ENCODE peak calls at places on chromosome X, in four cellular contexts. One of them, this sample, is unnamed.

GRCh38 chrX:88024022-88024421 is 506.4 kb downstream of the KLHL4 start:
- DNase-seq in GM12878: no peak
- DNase-seq in K562: no peak
- DNase-seq in HepG2: no peak
- DNase-seq in this sample: no peak

GRCh38 chrX:135489542-135489941 is 30.9 kb upstream of the INTS6L start:
- DNase-seq in K562: no peak
- DNase-seq in GM12878: peak
- DNase-seq in HepG2: no peak
- DNase-seq in this sample: no peak

GRCh38 chrX:130402211-130402684 is 461 bp downstream of the RBMX2 start:
- DNase-seq in HepG2: no peak
- DNase-seq in GM12878: no peak
- DNase-seq in K562: no peak
- DNase-seq in this sample: no peak

GRCh38 chrX:119501511-119502148 is 33.4 kb downstream of the SLC25A5 start:
- DNase-seq in GM12878: no peak
- DNase-seq in HepG2: no peak
- DNase-seq in K562: no peak
- DNase-seq in this sample: no peak

GRCh38 chrX:1435241-1435900 is 17.3 kb downstream of the ASMTL start:
- DNase-seq in HepG2: no peak
- DNase-seq in GM12878: no peak
- DNase-seq in K562: no peak
- DNase-seq in this sample: no peak

GRCh38 chrX:12693754-12694153 is 97.5 kb upstream of the PRPS2 start:
- DNase-seq in HepG2: no peak
- DNase-seq in GM12878: no peak
- DNase-seq in K562: no peak
- DNase-seq in this sample: no peak

GRCh38 chrX:24643116-24643515 is 4.0 kb downstream of the PCYT1B start:
- DNase-seq in HepG2: no peak
- DNase-seq in GM12878: no peak
- DNase-seq in K562: peak
- DNase-seq in this sample: no peak

GRCh38 chrX:45129055-45129454 is 71.6 kb downstream of the DIPK2B start:
- DNase-seq in GM12878: no peak
- DNase-seq in HepG2: no peak
- DNase-seq in K562: no peak
- DNase-seq in this sample: no peak

GRCh38 chrX:68807818-68808217 is 21.0 kb upstream of the EFNB1 start:
- DNase-seq in GM12878: no peak
- DNase-seq in HepG2: no peak
- DNase-seq in K562: no peak
- DNase-seq in this sample: peak

GRCh38 chrX:154051210-154051810 is 31.6 kb upstream of the IRAK1 start:
- DNase-seq in HepG2: peak
- DNase-seq in K562: peak
- DNase-seq in GM12878: no peak
- DNase-seq in this sample: peak

GRCh38 chrX:68832101-68832416 is 3.2 kb downstream of the EFNB1 start:
- DNase-seq in K562: no peak
- DNase-seq in HepG2: no peak
- DNase-seq in GM12878: no peak
- DNase-seq in this sample: no peak

GRCh38 chrX:18542131-18542530 is 116.7 kb downstream of the CDKL5 start:
- DNase-seq in GM12878: no peak
- DNase-seq in HepG2: no peak
- DNase-seq in K562: no peak
- DNase-seq in this sample: no peak

GRCh38 chrX:17809273-17809672 is 51.8 kb downstream of the RAI2 start:
- DNase-seq in GM12878: no peak
- DNase-seq in HepG2: no peak
- DNase-seq in K562: no peak
- DNase-seq in this sample: no peak

GRCh38 chrX:118554511-118554910 is 58.9 kb downstream of the DOCK11 start:
- DNase-seq in HepG2: no peak
- DNase-seq in K562: no peak
- DNase-seq in GM12878: no peak
- DNase-seq in this sample: no peak

GRCh38 chrX:110310896-110311295 is 7.0 kb downstream of the AMMECR1 start:
- DNase-seq in HepG2: no peak
- DNase-seq in K562: peak
- DNase-seq in GM12878: no peak
- DNase-seq in this sample: no peak

GRCh38 chrX:7062276-7062675 is 85.2 kb upstream of the STS start:
- DNase-seq in GM12878: no peak
- DNase-seq in K562: no peak
- DNase-seq in HepG2: no peak
- DNase-seq in this sample: no peak

GRCh38 chrX:7061429-7061828 is 86.1 kb upstream of the STS start:
- DNase-seq in HepG2: no peak
- DNase-seq in K562: no peak
- DNase-seq in GM12878: no peak
- DNase-seq in this sample: no peak

GRCh38 chrX:7060444-7060843 is 87.1 kb upstream of the STS start:
- DNase-seq in HepG2: no peak
- DNase-seq in K562: no peak
- DNase-seq in GM12878: no peak
- DNase-seq in this sample: no peak

GRCh38 chrX:7062912-7063311 is 84.6 kb upstream of the STS start:
- DNase-seq in K562: no peak
- DNase-seq in GM12878: no peak
- DNase-seq in HepG2: no peak
- DNase-seq in this sample: no peak

DNA sequence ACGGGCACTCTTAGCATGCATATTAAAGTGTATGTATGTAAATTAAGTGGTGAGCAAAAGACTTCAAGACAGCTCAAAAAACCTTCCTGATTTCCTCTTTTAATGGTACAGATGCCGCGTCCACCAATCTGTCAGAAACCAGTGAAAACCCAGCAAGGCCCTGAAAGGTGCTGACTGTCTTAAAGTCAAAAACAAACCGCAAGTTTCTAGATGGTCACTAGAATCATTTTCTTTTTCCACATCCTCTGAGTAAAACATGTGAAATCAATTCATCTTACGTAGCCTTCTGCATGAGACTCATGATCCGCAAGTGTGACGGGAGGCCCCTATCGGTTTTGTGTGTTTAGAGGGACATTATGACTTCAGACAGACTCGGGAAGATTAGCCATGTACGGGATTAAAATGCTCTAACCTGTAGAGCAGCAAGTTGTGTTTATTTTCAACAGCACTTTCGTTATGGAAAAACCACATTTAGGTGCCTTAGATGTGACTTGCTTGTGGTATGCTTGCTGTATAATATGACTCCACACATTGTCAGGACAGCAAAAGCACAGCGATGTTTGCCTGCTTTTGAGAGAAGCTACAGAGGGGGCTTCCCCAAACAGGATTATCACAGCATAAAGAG is 88.2 kb upstream of the STS start:
- DNase-seq in HepG2: no peak
- DNase-seq in K562: no peak
- DNase-seq in GM12878: peak
- DNase-seq in this sample: no peak
- TF ChIP-seq SP1 in HepG2: no peak
- TF ChIP-seq SP1 in K562: no peak
- TF ChIP-seq SP1 in GM12878: no peak
- TF ChIP-seq SP1 in this sample: no peak

DNA sequence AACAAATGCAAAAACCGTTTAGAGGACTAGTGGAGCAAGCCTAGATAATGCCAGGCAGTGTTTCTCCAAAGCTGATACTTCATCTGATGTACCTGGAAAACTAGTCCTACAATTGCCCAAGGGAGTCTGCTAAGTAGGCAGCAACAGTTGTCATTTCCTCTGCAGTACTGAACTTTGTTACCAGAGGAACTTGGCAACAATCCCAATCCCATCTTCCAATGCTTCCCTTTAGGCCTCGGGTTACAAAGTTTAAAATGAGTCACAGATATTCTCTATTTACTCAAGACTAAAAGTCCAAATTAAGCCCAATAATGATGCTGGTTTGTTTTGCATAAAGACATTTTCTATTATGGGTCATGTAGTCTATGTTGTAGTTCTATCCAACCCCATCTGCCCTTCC is 120.0 kb upstream of the GLRA2 start:
- DNase-seq in HepG2: peak
- DNase-seq in K562: no peak
- DNase-seq in GM12878: no peak
- DNase-seq in this sample: no peak
- TF ChIP-seq TARDBP in HepG2: no peak
- TF ChIP-seq TARDBP in K562: no peak
- TF ChIP-seq TARDBP in GM12878: no peak
- TF ChIP-seq TARDBP in this sample: no peak

DNA sequence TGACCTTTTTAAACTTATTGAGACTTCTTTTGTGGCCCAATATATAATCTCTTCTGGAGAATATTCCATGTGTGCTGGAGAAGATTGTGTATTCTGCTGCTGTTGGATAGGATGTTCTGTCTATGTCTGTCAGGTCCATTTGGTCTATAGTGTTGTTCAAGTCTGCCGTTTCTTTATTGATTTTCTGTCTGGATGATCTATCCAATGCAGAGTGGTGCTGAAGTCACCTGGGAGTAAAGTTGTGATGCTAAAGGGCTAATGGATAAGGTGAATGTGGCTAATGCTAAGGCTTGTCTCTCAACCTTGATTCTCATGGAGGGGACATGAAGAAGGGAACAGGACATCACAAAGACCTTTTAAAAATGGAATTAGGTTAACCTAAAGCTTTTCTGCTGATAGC is 72.0 kb upstream of the AP1S2 start:
- DNase-seq in K562: no peak
- DNase-seq in GM12878: no peak
- DNase-seq in HepG2: no peak
- DNase-seq in this sample: no peak
- TF ChIP-seq SP1 in K562: no peak
- TF ChIP-seq SP1 in GM12878: no peak
- TF ChIP-seq SP1 in HepG2: no peak
- TF ChIP-seq SP1 in this sample: no peak

GRCh38 chrX:22276781-22277180 is 4.1 kb downstream of the CBLL2 start:
- DNase-seq in HepG2: no peak
- DNase-seq in K562: no peak
- DNase-seq in GM12878: no peak
- DNase-seq in this sample: no peak
- TF ChIP-seq TARDBP in HepG2: no peak
- TF ChIP-seq TARDBP in K562: no peak
- TF ChIP-seq TARDBP in GM12878: no peak
- TF ChIP-seq TARDBP in this sample: no peak

GRCh38 chrX:97633798-97634197 is 750.1 kb downstream of the RPA4 start:
- DNase-seq in HepG2: no peak
- DNase-seq in K562: no peak
- DNase-seq in GM12878: no peak
- DNase-seq in this sample: no peak

GRCh38 chrX:97628807-97629596 is 745.3 kb downstream of the RPA4 start:
- DNase-seq in K562: no peak
- DNase-seq in HepG2: no peak
- DNase-seq in GM12878: no peak
- DNase-seq in this sample: no peak

GRCh38 chrX:97628326-97628725 is 744.6 kb downstream of the RPA4 start:
- DNase-seq in K562: no peak
- DNase-seq in HepG2: no peak
- DNase-seq in GM12878: no peak
- DNase-seq in this sample: no peak

DNA sequence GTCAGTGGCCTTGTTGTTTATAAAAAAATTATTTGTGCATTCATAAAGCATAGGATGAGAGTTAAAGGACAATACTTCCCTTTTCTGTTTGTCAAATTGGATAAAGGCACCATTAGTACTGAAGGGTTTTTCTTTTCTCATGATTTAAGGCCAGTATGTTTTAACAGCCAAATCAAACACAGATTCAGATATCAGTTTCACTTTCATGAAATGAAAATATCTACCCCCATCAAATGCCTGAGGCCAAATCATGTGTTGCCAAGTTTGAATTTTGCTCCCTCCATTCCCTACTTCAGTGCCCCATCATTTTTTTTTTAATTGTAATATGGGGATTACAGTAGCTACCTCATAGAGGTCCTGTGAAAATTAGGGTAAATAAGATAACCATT is 745.9 kb downstream of the RPA4 start:
- DNase-seq in GM12878: no peak
- DNase-seq in K562: no peak
- DNase-seq in HepG2: no peak
- DNase-seq in this sample: no peak
- TF ChIP-seq SP1 in GM12878: no peak
- TF ChIP-seq SP1 in K562: no peak
- TF ChIP-seq SP1 in HepG2: no peak
- TF ChIP-seq SP1 in this sample: no peak

GRCh38 chrX:138710866-138711331 is 618 bp downstream of the FGF13 start:
- DNase-seq in HepG2: no peak
- DNase-seq in GM12878: no peak
- DNase-seq in K562: no peak
- DNase-seq in this sample: peak
- TF ChIP-seq TARDBP in HepG2: no peak
- TF ChIP-seq TARDBP in GM12878: no peak
- TF ChIP-seq TARDBP in K562: no peak
- TF ChIP-seq TARDBP in this sample: no peak

GRCh38 chrX:150408561-150408960 is 45.4 kb downstream of the MAMLD1 start:
- DNase-seq in K562: no peak
- DNase-seq in HepG2: no peak
- DNase-seq in GM12878: no peak
- DNase-seq in this sample: no peak

GRCh38 chrX:150405006-150405405 is 41.9 kb downstream of the MAMLD1 start:
- DNase-seq in HepG2: no peak
- DNase-seq in K562: no peak
- DNase-seq in GM12878: no peak
- DNase-seq in this sample: no peak

GRCh38 chrX:150408007-150408406 is 44.9 kb downstream of the MAMLD1 start:
- DNase-seq in K562: no peak
- DNase-seq in HepG2: no peak
- DNase-seq in GM12878: no peak
- DNase-seq in this sample: no peak

GRCh38 chrX:150406559-150406958 is 43.4 kb downstream of the MAMLD1 start:
- DNase-seq in HepG2: no peak
- DNase-seq in K562: no peak
- DNase-seq in GM12878: no peak
- DNase-seq in this sample: no peak

DNA sequence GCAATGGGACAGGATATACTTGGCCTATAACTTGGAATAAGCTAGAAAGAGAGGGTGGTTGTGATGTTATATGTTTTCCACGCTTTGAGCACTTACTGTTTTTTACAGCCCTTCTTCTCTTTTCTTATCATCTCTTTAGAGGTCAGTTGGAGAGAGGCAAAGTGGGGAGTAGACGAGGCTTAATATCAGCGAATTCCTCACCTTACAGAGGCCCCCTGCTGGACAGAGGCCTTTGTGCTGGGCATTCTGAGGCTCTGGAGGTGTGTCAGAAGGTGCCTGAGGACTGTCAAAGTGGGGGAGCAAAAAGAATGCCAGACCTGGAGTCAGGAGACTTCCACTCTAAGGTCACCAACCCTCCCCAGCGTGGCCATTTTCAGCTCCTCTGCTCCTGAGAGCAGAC is 42.5 kb downstream of the MAMLD1 start:
- DNase-seq in GM12878: no peak
- DNase-seq in K562: peak
- DNase-seq in HepG2: no peak
- DNase-seq in this sample: no peak
- TF ChIP-seq SP1 in GM12878: no peak
- TF ChIP-seq SP1 in K562: no peak
- TF ChIP-seq SP1 in HepG2: no peak
- TF ChIP-seq SP1 in this sample: no peak

GRCh38 chrX:112083624-112084326 is 1.2 kb upstream of the TRPC5 start:
- DNase-seq in K562: no peak
- DNase-seq in GM12878: no peak
- DNase-seq in HepG2: no peak
- DNase-seq in this sample: no peak
- TF ChIP-seq TARDBP in K562: no peak
- TF ChIP-seq TARDBP in GM12878: no peak
- TF ChIP-seq TARDBP in HepG2: no peak
- TF ChIP-seq TARDBP in this sample: no peak

This sample was measured in HEK293T.